ENCODE peak calls at places on chromosomes 4 and X, in eight cellular contexts. Z is transverse colon, I is A549, W is SK-N-SH, F is sigmoid colon, P is stomach, Y is suprapubic skin, Q is K562. N is an unnamed sample.

GRCh38 chrX:102711872-102712215 is 404 bp upstream of the GPRASP2 start:
- DNase-seq in Z (no peak), I (no peak), W (no peak), F (no peak), P (no peak), Y (no peak), Q (no peak), N (no peak)

GRCh38 chr4:172975651-172976229 is 192.9 kb upstream of the GALNT7 start:
- DNase-seq in Z (no peak), I (no peak), W (no peak), F (no peak), P (no peak), Y (no peak), Q (peak), N (no peak)

GRCh38 chr4:25284466-25284865 is 28.1 kb upstream of the ZCCHC4 start:
- DNase-seq in Z (no peak), I (no peak), W (no peak), F (no peak), P (no peak), Y (no peak), Q (no peak), N (no peak)

GRCh38 chr4:27789768-27790167 is 929.1 kb downstream of the STIM2 start:
- DNase-seq in Z (no peak), I (no peak), W (no peak), F (no peak), P (no peak), Y (no peak), Q (no peak), N (no peak)

GRCh38 chr4:4670869-4671268 is 129.0 kb upstream of the STX18 start:
- DNase-seq in Z (no peak), I (no peak), W (no peak), F (no peak), P (no peak), Y (no peak), Q (no peak), N (no peak)

GRCh38 chr4:41442818-41443217 is 95.1 kb upstream of the LIMCH1 start:
- DNase-seq in Z (no peak), I (no peak), W (no peak), F (no peak), P (no peak), Y (no peak), Q (no peak), N (no peak)

GRCh38 chr4:128810331-128810870 is 901 bp downstream of the JADE1 start:
- DNase-seq in Z (peak), I (peak), W (peak), F (peak), P (peak), Y (peak), Q (peak), N (no peak)

GRCh38 chrX:47138171-47138570 is 6.3 kb downstream of the NDUFB11 start:
- DNase-seq in Z (no peak), I (no peak), W (no peak), F (no peak), P (no peak), Y (no peak), Q (no peak), N (no peak)

GRCh38 chr4:139528377-139529005 is 27.5 kb downstream of the SETD7 start:
- DNase-seq in Z (peak), I (no peak), W (no peak), F (peak), P (peak), Y (peak), Q (no peak), N (peak)

GRCh38 chr4:14149469-14150030 is 522.0 kb upstream of the BOD1L1 start:
- DNase-seq in Z (no peak), I (no peak), W (no peak), F (no peak), P (no peak), Y (no peak), Q (no peak), N (no peak)

GRCh38 chr4:140187316-140187695 is 33.3 kb upstream of the MAML3 start:
- DNase-seq in Z (no peak), I (no peak), W (no peak), F (no peak), P (no peak), Y (no peak), Q (no peak), N (no peak)

GRCh38 chrX:65671286-65671685 is 3.8 kb downstream of the MSN start:
- DNase-seq in Z (no peak), I (no peak), W (no peak), F (no peak), P (no peak), Y (no peak), Q (no peak), N (no peak)
- H3K4me3 ChIP-seq in Z (no peak), I (peak), W (peak), F (no peak), P (no peak), Y (peak), Q (peak), N (no peak)

GRCh38 chr4:18021720-18022571 is at the start of gene LCORL:
- DNase-seq in Z (peak), I (peak), W (peak), F (peak), P (peak), Y (peak), Q (peak), N (peak)
- TF ChIP-seq CTCF in Z (peak), I (no peak), W (peak), F (no peak), P (no peak), Y (no peak), Q (peak), N (no peak)

DNA sequence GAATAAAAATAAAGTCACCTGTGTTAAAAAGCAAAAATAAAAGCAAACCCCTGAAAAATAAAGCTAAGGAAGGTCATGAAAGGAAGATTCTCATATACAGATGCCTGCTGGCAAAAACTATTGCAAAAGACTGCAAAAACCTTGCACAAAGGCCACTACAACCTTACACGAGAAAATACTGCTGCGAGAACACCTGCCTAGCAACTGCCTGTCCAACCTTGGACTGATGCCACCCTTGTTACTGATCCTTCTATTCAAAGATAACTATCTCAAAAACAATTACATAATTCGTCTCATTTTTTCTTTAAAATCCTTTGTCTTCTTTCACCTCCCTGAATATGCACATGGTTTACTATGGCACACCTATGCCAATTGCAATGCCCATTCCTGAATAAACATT is 49.6 kb downstream of the SLC2A9 start:
- DNase-seq in Z (no peak), I (no peak), W (no peak), F (no peak), P (no peak), Y (no peak), Q (no peak), N (no peak)
- TF ChIP-seq EP300 in Z (no peak), I (no peak), W (no peak), F (no peak), P (no peak), Y (no peak), Q (no peak), N (no peak)

GRCh38 chrX:104565791-104566687 is at the start of gene IL1RAPL2:
- DNase-seq in Z (peak), I (peak), W (peak), F (no peak), P (peak), Y (no peak), Q (peak), N (no peak)

GRCh38 chrX:104567506-104567905 is 1.5 kb downstream of the IL1RAPL2 start:
- DNase-seq in Z (no peak), I (no peak), W (peak), F (no peak), P (no peak), Y (no peak), Q (no peak), N (no peak)

GRCh38 chrX:104564335-104564734 is 1.7 kb upstream of the IL1RAPL2 start:
- DNase-seq in Z (no peak), I (no peak), W (no peak), F (no peak), P (no peak), Y (no peak), Q (no peak), N (no peak)

GRCh38 chrX:104566921-104567501 is 1.0 kb downstream of the IL1RAPL2 start:
- DNase-seq in Z (no peak), I (no peak), W (peak), F (no peak), P (no peak), Y (no peak), Q (no peak), N (no peak)

GRCh38 chrX:104564921-104565703 is 887 bp upstream of the IL1RAPL2 start:
- DNase-seq in Z (no peak), I (no peak), W (peak), F (no peak), P (no peak), Y (no peak), Q (no peak), N (no peak)
- H3K4me3 ChIP-seq in Z (no peak), I (no peak), W (no peak), F (no peak), P (no peak), Y (no peak), Q (no peak), N (peak)

GRCh38 chrX:56975611-56976010 is 19.7 kb downstream of the SPIN3 start:
- DNase-seq in Z (no peak), I (no peak), W (no peak), F (no peak), P (no peak), Y (no peak), Q (no peak), N (no peak)
- TF ChIP-seq CTCF in Z (no peak), I (no peak), W (peak), F (no peak), P (no peak), Y (no peak), Q (no peak), N (no peak)

GRCh38 chr4:6248394-6248793 is 21.3 kb upstream of the WFS1 start:
- DNase-seq in Z (no peak), I (no peak), W (no peak), F (no peak), P (no peak), Y (no peak), Q (no peak), N (no peak)
- TF ChIP-seq EP300 in Z (no peak), I (no peak), W (no peak), F (no peak), P (no peak), Y (no peak), Q (no peak), N (no peak)

GRCh38 chr4:10007436-10007740 is 13.9 kb downstream of the SLC2A9 start:
- DNase-seq in Z (no peak), I (no peak), W (no peak), F (no peak), P (no peak), Y (no peak), Q (no peak), N (no peak)
- H3K4me3 ChIP-seq in Z (no peak), I (peak), W (no peak), F (no peak), P (no peak), Y (no peak), Q (no peak), N (no peak)

DNA sequence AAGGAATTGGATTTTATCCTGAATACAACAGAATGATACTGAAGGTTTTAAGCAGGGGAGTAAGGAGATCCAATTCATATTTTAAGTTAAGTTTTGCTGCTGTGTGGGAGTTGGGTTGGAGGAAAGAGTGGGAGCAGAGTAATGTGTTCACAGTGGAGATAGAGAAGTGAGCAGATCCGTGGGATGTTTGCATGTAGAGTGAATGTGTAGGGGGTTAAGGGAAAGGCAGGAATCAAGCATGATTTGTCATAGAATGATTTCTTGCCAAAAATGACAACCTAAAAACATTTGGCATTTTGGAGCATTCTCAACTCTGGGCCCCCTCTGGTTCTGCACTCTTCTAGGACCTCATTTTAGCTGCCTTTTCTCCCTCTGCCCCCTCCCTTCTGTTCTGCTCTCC is 76.6 kb downstream of the ARHGAP10 start:
- DNase-seq in Z (no peak), I (no peak), W (no peak), F (no peak), P (no peak), Y (no peak), Q (no peak), N (no peak)
- TF ChIP-seq CTCF in Z (no peak), I (no peak), W (no peak), F (no peak), P (no peak), Y (no peak), Q (no peak), N (no peak)

DNA sequence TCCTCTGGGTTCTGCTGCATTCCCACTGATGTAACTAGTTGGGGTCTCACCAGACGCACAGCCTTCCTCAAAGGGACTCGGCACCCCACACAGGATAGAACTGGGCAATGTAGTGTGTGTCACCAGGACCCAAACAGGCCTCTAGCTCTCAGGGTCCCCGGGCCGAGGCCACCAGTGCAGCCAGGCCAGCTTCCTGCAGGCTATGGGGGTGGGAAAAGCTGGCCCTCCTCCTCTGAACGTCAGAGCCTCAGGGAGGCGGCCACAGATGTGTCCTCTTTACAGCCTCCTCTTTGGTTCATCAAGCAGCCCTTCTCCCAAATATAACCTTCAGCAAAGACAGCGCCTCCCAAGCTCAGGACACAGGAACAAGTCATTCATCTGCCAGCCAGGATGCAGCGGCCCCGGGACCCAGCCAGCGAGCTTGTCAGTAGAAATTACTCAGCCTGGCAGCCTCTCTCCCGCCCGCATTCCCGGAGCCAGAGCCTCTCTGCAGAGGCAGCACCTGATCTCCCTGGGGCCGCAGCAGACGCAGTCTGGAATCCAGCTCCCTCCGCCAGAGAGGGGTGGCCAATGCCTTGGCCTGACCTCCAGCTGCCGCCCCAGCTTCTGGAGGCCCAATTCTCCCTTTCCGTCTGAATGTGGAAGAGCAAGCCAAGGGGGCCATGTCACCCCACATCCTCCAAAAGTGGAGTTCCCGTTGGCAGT is 288.5 kb downstream of the FBXW7 start:
- DNase-seq in Z (no peak), I (no peak), W (peak), F (no peak), P (no peak), Y (no peak), Q (no peak), N (no peak)
- TF ChIP-seq EP300 in Z (no peak), I (no peak), W (no peak), F (no peak), P (no peak), Y (no peak), Q (no peak), N (no peak)